ENCODE peak calls at places on chromosomes 4 and X, in four cellular contexts. K is tibial nerve, O is transverse colon, A is uterus. G is an unnamed sample.

GRCh38 chr4:38815879-38816782 is 11.5 kb upstream of the TLR1 start:
- DNase-seq in O (no peak), A (no peak), K (no peak), G (no peak)

GRCh38 chr4:77021614-77022089 is 54.1 kb downstream of the CCNI start:
- DNase-seq in O (no peak), K (no peak), A (no peak), G (no peak)

GRCh38 chr4:140673729-140674128 is 82.5 kb downstream of the TBC1D9 start:
- DNase-seq in A (no peak), K (no peak), O (no peak), G (no peak)

GRCh38 chr4:7112656-7113055 is 44.8 kb upstream of the GRPEL1 start:
- DNase-seq in O (no peak), K (no peak), A (no peak), G (no peak)

GRCh38 chrX:156005144-156005543 is 7.6 kb downstream of the IL9R start:
- DNase-seq in K (no peak), A (no peak), O (no peak), G (no peak)

GRCh38 chr4:151957163-151957562 is 196.4 kb upstream of the GATB start:
- DNase-seq in A (no peak), K (no peak), O (no peak), G (no peak)

GRCh38 chrX:22652596-22652995 is 347.2 kb upstream of the DDX53 start:
- DNase-seq in A (peak; percentile 49), O (peak; percentile 12), K (no peak), G (no peak)

GRCh38 chr4:185219551-185220344 is 10.3 kb downstream of the SNX25 start:
- DNase-seq in A (peak; percentile 68), O (peak; percentile 70), K (peak; percentile 38), G (peak; percentile 93)

GRCh38 chr4:115562506-115562905 is 449.1 kb upstream of the NDST4 start:
- DNase-seq in K (no peak), O (no peak), A (no peak), G (no peak)

GRCh38 chr4:185634066-185634652 is 98.9 kb upstream of the PDLIM3 start:
- DNase-seq in K (no peak), A (no peak), O (no peak), G (no peak)

GRCh38 chr4:85147481-85148076 is 181.1 kb upstream of the WDFY3 start:
- DNase-seq in K (peak; percentile 57), O (peak; percentile 24), A (peak; percentile 34), G (peak; percentile 80)

GRCh38 chrX:39613997-39614679 is 483.6 kb downstream of the BCOR start:
- DNase-seq in K (no peak), A (no peak), O (peak; percentile 19), G (no peak)

GRCh38 chr4:12949719-12950118 is 534.4 kb downstream of the RAB28 start:
- DNase-seq in K (no peak), A (no peak), O (no peak), G (no peak)

GRCh38 chrX:121802881-121803412 is 755.5 kb downstream of the GLUD2 start:
- DNase-seq in K (no peak), O (no peak), A (no peak), G (no peak)

DNA sequence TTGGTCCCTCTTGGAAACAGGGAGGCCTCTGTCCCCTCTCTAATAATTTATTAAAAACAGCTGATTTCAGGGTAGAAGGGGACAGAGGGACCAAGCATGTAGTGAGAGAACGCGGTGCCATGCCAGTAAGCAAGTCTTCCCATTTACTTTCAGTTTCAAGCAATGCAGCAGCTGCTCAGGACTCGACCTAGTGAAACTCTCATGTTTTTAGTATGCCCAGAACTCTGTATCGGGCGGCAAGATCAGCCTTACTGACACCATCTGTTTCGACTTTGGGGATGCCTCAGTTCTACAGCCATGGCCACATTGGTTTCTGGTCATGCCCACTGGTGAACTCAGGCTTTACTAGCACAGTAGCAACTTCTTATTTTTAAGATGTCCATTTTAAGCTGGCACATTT is 40.6 kb downstream of the ZNF81 start:
- DNase-seq in O (no peak), A (no peak), K (no peak), G (no peak)
- H3K9me3 ChIP-seq in O (no peaks in the 10 kb centered on the region), A (no peaks in the 10 kb centered on the region), K (no peaks in the 10 kb centered on the region), G (no peaks in the 10 kb centered on the region)

GRCh38 chr4:105896461-105896939 is 1.2 kb downstream of the NPNT start:
- DNase-seq in K (no peak), A (no peak), O (peak; percentile 48), G (no peak)

GRCh38 chr4:105894570-105895323 is 524 bp upstream of the NPNT start:
- DNase-seq in O (peak; percentile 61), A (no peak), K (no peak), G (no peak)

GRCh38 chr4:105896984-105897760 is 1.9 kb downstream of the NPNT start:
- DNase-seq in O (no peak), K (no peak), A (no peak), G (no peak)

GRCh38 chr4:105895609-105896460 is 564 bp downstream of the NPNT start:
- DNase-seq in K (no peak), A (peak; percentile 12), O (peak; percentile 52), G (no peak)

DNA sequence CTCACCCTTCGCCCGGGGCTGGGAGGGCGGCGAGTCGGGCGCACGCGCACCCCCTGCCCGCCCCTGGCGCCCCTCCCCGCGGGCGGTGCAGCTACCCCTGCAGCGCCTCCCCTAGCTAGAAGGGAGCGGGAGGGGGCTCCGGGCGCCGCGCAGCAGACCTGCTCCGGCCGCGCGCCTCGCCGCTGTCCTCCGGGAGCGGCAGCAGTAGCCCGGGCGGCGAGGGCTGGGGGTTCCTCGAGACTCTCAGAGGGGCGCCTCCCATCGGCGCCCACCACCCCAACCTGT is at the start of gene NPNT:
- DNase-seq in A (no peak), O (peak; percentile 44), K (no peak), G (no peak)
- TF ChIP-seq POLR2A in A (no peak), O (peak; percentile 37), K (no peak), G (no peak)

GRCh38 chr4:54097152-54097551 is 2.8 kb upstream of the GSX2 start:
- DNase-seq in A (no peak), K (no peak), O (no peak), G (no peak)
- H3K4me1 ChIP-seq in A (no peaks in the 10 kb centered on the region), K (no peaks in the 10 kb centered on the region), O (peaks cover 18% of the 10 kb centered on the region), G (peaks cover 27% of the 10 kb centered on the region)

DNA sequence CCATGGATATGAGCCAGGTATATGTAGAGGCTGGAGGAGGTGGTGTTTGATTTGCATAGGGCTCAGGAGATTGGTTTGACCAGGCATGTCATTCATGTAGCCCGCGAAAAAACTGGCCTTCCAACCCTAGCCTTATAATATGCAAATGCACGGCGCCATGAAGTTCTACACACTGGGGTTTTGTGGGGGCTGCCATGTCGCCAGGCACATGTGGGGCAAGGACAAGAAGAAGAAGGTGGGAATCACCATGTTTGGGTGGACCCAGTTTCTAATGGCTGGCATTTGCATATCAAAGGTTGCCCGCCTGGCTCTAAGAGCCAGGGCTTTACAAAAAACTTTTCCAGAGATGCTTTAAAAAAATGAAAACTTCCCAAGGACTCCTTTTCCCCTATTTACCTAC is 1251.0 kb downstream of the PCDH18 start:
- DNase-seq in A (no peak), K (no peak), O (no peak), G (no peak)
- H3K9me3 ChIP-seq in A (no peaks in the 10 kb centered on the region), K (no peaks in the 10 kb centered on the region), O (no peaks in the 10 kb centered on the region), G (no peaks in the 10 kb centered on the region)

GRCh38 chrX:14873676-14874049 is 442 bp downstream of the MOSPD2 start:
- DNase-seq in O (no peak), A (no peak), K (no peak), G (no peak)

GRCh38 chrX:14875624-14876023 is 2.4 kb downstream of the MOSPD2 start:
- DNase-seq in O (no peak), A (no peak), K (no peak), G (no peak)

GRCh38 chrX:14871767-14872166 is 1.1 kb downstream of the FANCB start:
- DNase-seq in A (no peak), O (no peak), K (no peak), G (no peak)

GRCh38 chrX:14872355-14872754 is 514 bp downstream of the FANCB start:
- DNase-seq in K (no peak), O (no peak), A (no peak), G (no peak)

GRCh38 chrX:14872851-14873675 is at the start of the genes FANCB and MOSPD2:
- DNase-seq in O (peak; percentile 95), K (peak; percentile 81), A (peak; percentile 94), G (peak; percentile 96)
- TF ChIP-seq POLR2A in O (peak; percentile 61), K (peak; percentile 26), A (no peak), G (no peak)

GRCh38 chr4:1356181-1356998 is 9.4 kb downstream of the UVSSA start:
- DNase-seq in K (peak; percentile 61), A (peak; percentile 46), O (peak; percentile 52), G (no peak)

GRCh38 chr4:1355378-1355777 is 8.4 kb downstream of the UVSSA start:
- DNase-seq in A (no peak), K (no peak), O (no peak), G (no peak)

GRCh38 chr4:1354136-1354982 is 7.4 kb downstream of the UVSSA start:
- DNase-seq in O (no peak), A (no peak), K (no peak), G (no peak)

GRCh38 chr4:1353186-1354055 is 6.4 kb downstream of the UVSSA start:
- DNase-seq in K (no peak), O (no peak), A (no peak), G (no peak)

GRCh38 chr4:1354983-1355275 is 7.9 kb downstream of the UVSSA start:
- DNase-seq in A (no peak), O (no peak), K (no peak), G (no peak)
- H3K4me1 ChIP-seq in A (no peaks in the 10 kb centered on the region), O (no peaks in the 10 kb centered on the region), K (no peaks in the 10 kb centered on the region), G (peaks cover 18% of the 10 kb centered on the region)

GRCh38 chr4:167578906-167579305 is 344.6 kb upstream of the SPOCK3 start:
- DNase-seq in A (no peak), O (no peak), K (no peak), G (no peak)
- H3K9me3 ChIP-seq in A (no peaks in the 10 kb centered on the region), O (no peaks in the 10 kb centered on the region), K (no peaks in the 10 kb centered on the region), G (no peaks in the 10 kb centered on the region)

DNA sequence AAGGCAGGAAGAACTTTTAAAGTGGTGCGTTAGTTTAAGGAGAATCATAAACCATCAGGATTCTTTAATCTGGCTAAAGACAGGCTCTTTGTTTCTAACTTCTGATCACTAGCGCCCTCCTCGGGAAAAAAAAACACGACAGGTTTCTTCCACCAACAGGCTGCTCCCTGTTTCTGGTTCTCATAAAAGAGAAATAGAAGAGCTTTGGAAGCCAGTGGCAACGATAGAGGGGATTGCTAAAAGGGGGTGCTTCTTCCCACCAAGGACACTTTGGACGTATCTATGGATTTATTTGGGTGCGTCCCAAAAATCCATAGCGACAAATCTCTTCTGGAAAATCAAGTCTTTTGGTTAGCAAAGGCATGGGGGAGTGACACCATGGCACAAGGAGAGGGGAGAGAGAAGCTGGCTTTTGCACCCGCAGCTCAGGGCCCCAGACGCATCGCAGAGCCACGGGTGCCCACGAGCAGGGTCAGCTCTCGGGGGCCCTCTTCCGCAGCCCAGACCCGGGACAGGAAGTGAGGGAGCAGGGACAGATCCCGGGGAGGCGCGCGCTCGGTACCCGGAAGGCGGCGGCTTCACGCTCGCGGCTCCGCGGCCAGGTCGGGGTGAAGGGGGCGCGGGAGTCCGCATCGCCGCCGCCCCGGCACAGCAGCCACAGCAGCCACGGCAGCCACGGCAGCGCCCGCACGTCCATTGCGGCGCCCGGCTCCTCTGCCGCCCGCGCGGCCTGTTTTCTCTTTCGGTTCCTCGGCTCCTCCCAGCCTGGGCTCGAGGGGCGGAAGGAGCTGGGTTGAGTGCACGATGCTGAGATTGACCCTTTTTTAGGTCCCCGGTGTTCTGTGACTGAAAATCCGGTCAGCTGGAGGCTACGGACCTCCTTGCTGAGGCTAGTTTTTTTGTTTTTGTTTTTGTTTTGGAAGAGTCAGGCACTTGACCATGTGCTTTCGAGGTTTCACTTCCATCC is at the start of gene CTSO:
- DNase-seq in O (peak; percentile 75), A (peak; percentile 79), K (peak; percentile 93), G (peak; percentile 88)
- TF ChIP-seq POLR2A in O (peak; percentile 57), A (peak; percentile 2), K (no peak), G (no peak)

G was measured in sigmoid colon.